ENCODE peak calls at places on chromosomes 4 and X, in six cellular contexts. U is neural crest cell, E is endothelial cell, C is astrocyte of the spinal cord, P is M059J, O is activated B cell treated with CpG ODN at 0.5 μM for 24 hours. M is an unnamed sample.

GRCh38 chrX:1244164-1245076 is 24.2 kb upstream of the CSF2RA start:
- DNase-seq in C (no peak), P (no peak), E (no peak), U (peak; percentile 26), O (no peak), M (no peak)

GRCh38 chr4:139918994-139919393 is 235.0 kb downstream of the MAML3 start:
- DNase-seq in E (no peak), C (no peak), U (no peak), O (no peak), P (no peak), M (no peak)

GRCh38 chrX:1727531-1728027 is 112.7 kb downstream of the ASMT start:
- DNase-seq in O (no peak), U (no peak), C (no peak), E (no peak), P (peak; percentile 97), M (no peak)

GRCh38 chr4:41268024-41268423 is 11.3 kb downstream of the UCHL1 start:
- DNase-seq in E (no peak), O (no peak), C (no peak), P (no peak), U (no peak), M (no peak)

GRCh38 chr4:100926039-100926717 is 408.4 kb upstream of the EMCN start:
- DNase-seq in E (no peak), O (no peak), C (no peak), U (no peak), P (no peak), M (no peak)

GRCh38 chr4:123018391-123018755 is 96.0 kb upstream of the NUDT6 start:
- DNase-seq in P (no peak), C (peak; percentile 26), U (no peak), E (no peak), O (no peak), M (no peak)

GRCh38 chrX:100625985-100626491 is 10.6 kb downstream of the TSPAN6 start:
- DNase-seq in E (no peak), P (peak; percentile 10), O (no peak), U (no peak), C (peak; percentile 54), M (no peak)

GRCh38 chr4:83112678-83113428 is 1.7 kb downstream of the PLAC8 start:
- DNase-seq in U (no peak), P (peak; percentile 89), E (no peak), C (peak; percentile 36), O (no peak), M (no peak)

GRCh38 chr4:21790437-21791029 is 158.0 kb downstream of the KCNIP4 start:
- DNase-seq in C (peak; percentile 68), E (no peak), P (peak; percentile 49), U (no peak), O (no peak), M (no peak)

GRCh38 chr4:89640620-89641366 is 196.2 kb downstream of the SNCA start:
- DNase-seq in E (peak; percentile 70), C (peak; percentile 63), U (peak; percentile 58), O (no peak), P (no peak), M (peak; percentile 60)

GRCh38 chrX:276588-277171 is 4.5 kb upstream of the PLCXD1 start:
- DNase-seq in U (no peak), P (peak; percentile 71), O (peak; percentile 34), E (peak; percentile 31), C (no peak), M (no peak)

GRCh38 chr4:101791189-101791572 is 651 bp downstream of the BANK1 start:
- DNase-seq in C (no peak), U (no peak), O (no peak), P (no peak), E (no peak), M (no peak)

GRCh38 chr4:98613453-98614075 is 44.8 kb downstream of the TSPAN5 start:
- DNase-seq in P (no peak), U (no peak), C (no peak), O (no peak), E (no peak), M (no peak)

GRCh38 chr4:127055349-127055748 is 577.4 kb upstream of the INTU start:
- DNase-seq in C (peak; percentile 91), O (no peak), P (peak; percentile 79), E (no peak), U (no peak), M (no peak)

GRCh38 chrX:40105016-40105790 is 7.4 kb upstream of the BCOR start:
- DNase-seq in O (peak; percentile 44), U (no peak), C (no peak), E (no peak), P (peak; percentile 61), M (no peak)